ENCODE peak calls at places on chromosome 4, in six cellular contexts. X, A, R, M, P and V are unnamed samples.

GRCh38 chr4:7753271-7753670 is 186.4 kb downstream of the AFAP1 start:
- DNase-seq in P (no peak), X (no peak), R (no peak), A (no peak), M (no peak), V (no peak)

GRCh38 chr4:93182722-93183121 is 645.8 kb upstream of the ATOH1 start:
- DNase-seq in P (peak), M (no peak), X (no peak), A (no peak), R (no peak), V (no peak)

GRCh38 chr4:56348582-56348981 is 38.7 kb downstream of the AASDH start:
- DNase-seq in A (no peak), P (no peak), X (no peak), M (no peak), R (no peak), V (no peak)

GRCh38 chr4:1459664-1460511 is 53.6 kb upstream of the NKX1-1 start:
- DNase-seq in X (no peak), P (no peak), R (no peak), A (no peak), M (no peak), V (no peak)

GRCh38 chr4:10048931-10049655 is 27.8 kb upstream of the SLC2A9 start:
- DNase-seq in M (no peak), R (no peak), P (no peak), X (no peak), A (no peak), V (no peak)

GRCh38 chr4:31237242-31237641 is 517.1 kb downstream of the PCDH7 start:
- DNase-seq in R (no peak), M (no peak), P (no peak), A (no peak), X (no peak), V (no peak)

GRCh38 chr4:74675673-74676279 is 118.5 kb downstream of the BTC start:
- DNase-seq in P (peak), M (no peak), R (no peak), X (no peak), A (peak), V (peak)

GRCh38 chr4:150960818-150961217 is 54.3 kb downstream of the LRBA start:
- DNase-seq in X (no peak), A (peak), P (peak), M (peak), R (no peak), V (no peak)

GRCh38 chr4:185865901-185866328 is 53.9 kb upstream of the SORBS2 start:
- DNase-seq in R (no peak), A (no peak), X (no peak), M (no peak), P (peak), V (no peak)

GRCh38 chr4:5341151-5341925 is 290.1 kb downstream of the STK32B start:
- DNase-seq in A (peak), P (no peak), M (no peak), X (no peak), R (no peak), V (no peak)

GRCh38 chr4:142840516-142841123 is 5.5 kb downstream of the INPP4B start:
- DNase-seq in X (no peak), M (no peak), A (peak), P (no peak), R (no peak), V (no peak)